ENCODE peak calls at places on chromosomes 3 and 15, in nine cellular contexts. X is spleen, A is upper lobe of left lung, H is lower lobe of right lung, L is MM.1S, S is ovary, K is A549, Y is transverse colon, I is heart right ventricle. V is an unnamed sample.

GRCh38 chr3:141050576-141050912 is 603 bp upstream of the SPSB4 start:
- DNase-seq in H (no peak), S (no peak), X (no peak), Y (no peak), A (no peak), I (no peak), K (no peak), L (no peak), V (no peak)

GRCh38 chr15:79918278-79918677 is 21.5 kb upstream of the MTHFS start:
- DNase-seq in I (no peak), S (no peak), A (peak; percentile 36), Y (no peak), L (no peak), X (peak; percentile 66), K (no peak), H (peak; percentile 45), V (no peak)

GRCh38 chr15:81749667-81750360 is 296.0 kb downstream of the MEX3B start:
- DNase-seq in S (peak; percentile 33), A (peak; percentile 50), Y (no peak), L (no peak), I (peak; percentile 24), X (no peak), H (no peak), K (no peak), V (no peak)

GRCh38 chr3:7346364-7346763 is 485.4 kb downstream of the GRM7 start:
- DNase-seq in L (no peak), K (no peak), I (no peak), A (no peak), S (no peak), H (no peak), X (no peak), Y (no peak), V (no peak)

GRCh38 chr3:175193815-175194518 is 334.8 kb downstream of the NAALADL2 start:
- DNase-seq in L (peak; percentile 79), I (no peak), A (no peak), Y (no peak), K (no peak), X (no peak), H (no peak), S (no peak), V (no peak)

GRCh38 chr3:193214445-193214844 is 26.6 kb upstream of the PLAAT1 start:
- DNase-seq in A (no peak), K (no peak), Y (no peak), L (no peak), H (no peak), I (no peak), X (no peak), S (no peak), V (no peak)

GRCh38 chr3:13123266-13123665 is 50.0 kb upstream of the IQSEC1 start:
- DNase-seq in H (peak; percentile 12), S (no peak), L (no peak), K (no peak), Y (no peak), A (no peak), I (no peak), X (peak; percentile 55), V (no peak)

GRCh38 chr3:61617041-61617440 is 55.7 kb downstream of the PTPRG start:
- DNase-seq in K (no peak), X (no peak), H (no peak), S (no peak), A (no peak), I (no peak), Y (no peak), L (no peak), V (peak; percentile 78)

GRCh38 chr15:72535911-72536310 is 61.8 kb downstream of the ARIH1 start:
- DNase-seq in S (no peak), L (no peak), I (no peak), K (no peak), Y (no peak), X (no peak), H (no peak), A (no peak), V (no peak)
- H3K9me3 ChIP-seq in S (no peaks in the 10 kb centered on the region), L (no peaks in the 10 kb centered on the region), I (no peaks in the 10 kb centered on the region), K (no peaks in the 10 kb centered on the region), Y (peaks cover 12% of the 10 kb centered on the region), X (no peaks in the 10 kb centered on the region), H (peaks cover 6% of the 10 kb centered on the region), A (peaks cover 7% of the 10 kb centered on the region), V (no peaks in the 10 kb centered on the region)

GRCh38 chr15:90571063-90571541 is 41.4 kb downstream of the CRTC3 start:
- DNase-seq in L (no peak), X (peak; percentile 75), S (no peak), A (no peak), H (peak; percentile 60), K (no peak), I (no peak), Y (peak; percentile 74), V (peak; percentile 61)
- H3K4me1 ChIP-seq in L (no peaks in the 10 kb centered on the region), X (peaks cover 11% of the 10 kb centered on the region), S (no peaks in the 10 kb centered on the region), A (peaks cover 11% of the 10 kb centered on the region), H (peaks cover 52% of the 10 kb centered on the region), K (peaks cover 10% of the 10 kb centered on the region), I (peaks cover 23% of the 10 kb centered on the region), Y (peaks cover 12% of the 10 kb centered on the region), V (no peaks in the 10 kb centered on the region)

DNA sequence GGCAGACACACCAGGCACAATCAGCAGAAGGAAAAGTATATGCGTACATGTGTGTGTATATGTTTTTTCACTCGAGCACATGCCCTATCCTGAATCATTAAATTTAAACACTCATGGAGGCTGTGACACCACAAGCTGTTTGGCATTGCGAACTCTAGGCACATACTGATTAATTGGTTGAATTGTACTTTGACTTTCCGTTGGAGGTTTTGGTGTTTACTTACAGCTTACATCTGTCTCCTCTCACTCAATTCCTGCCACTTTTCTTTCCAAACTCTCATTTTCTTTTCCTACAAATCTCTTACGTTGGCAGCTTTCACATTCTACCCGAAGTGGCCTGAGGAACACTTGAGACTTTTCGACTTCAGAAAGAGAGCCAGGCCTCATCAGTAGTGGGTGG is 434.1 kb upstream of the SEMA6D start:
- DNase-seq in Y (no peak), A (no peak), K (no peak), H (no peak), L (no peak), I (no peak), X (no peak), S (no peak), V (no peak)
- H3K9me3 ChIP-seq in Y (no peaks in the 10 kb centered on the region), A (no peaks in the 10 kb centered on the region), K (no peaks in the 10 kb centered on the region), H (no peaks in the 10 kb centered on the region), L (no peaks in the 10 kb centered on the region), I (no peaks in the 10 kb centered on the region), X (no peaks in the 10 kb centered on the region), S (no peaks in the 10 kb centered on the region), V (no peaks in the 10 kb centered on the region)

GRCh38 chr3:158768361-158768787 is 33.5 kb upstream of the MFSD1 start:
- DNase-seq in I (peak; percentile 70), Y (peak; percentile 54), X (no peak), S (peak; percentile 76), K (peak; percentile 35), L (no peak), A (no peak), H (peak; percentile 60), V (peak; percentile 6)
- H3K4me1 ChIP-seq in I (peaks cover 29% of the 10 kb centered on the region), Y (peaks cover 32% of the 10 kb centered on the region), X (no peaks in the 10 kb centered on the region), S (peaks cover 18% of the 10 kb centered on the region), K (peaks cover 72% of the 10 kb centered on the region), L (peaks cover 13% of the 10 kb centered on the region), A (peaks cover 37% of the 10 kb centered on the region), H (peaks cover 55% of the 10 kb centered on the region), V (no peaks in the 10 kb centered on the region)